ENCODE peak calls at places on chromosome 6, in seven cellular contexts. R, F, Q, D, A, W and P are unnamed samples.
A peak's percentile ranks its signal among the peaks of the same experiment; 100 is the strongest.

GRCh38 chr6:22330941-22331340 is 34.1 kb upstream of the PRL start:
- DNase-seq in R (no peak), F (no peak), Q (no peak), D (no peak), A (no peak), W (no peak), P (no peak)

GRCh38 chr6:74409447-74409846 is 713.4 kb downstream of the CD109 start:
- DNase-seq in R (peak; percentile 36), F (no peak), Q (peak; percentile 31), D (no peak), A (no peak), W (no peak), P (peak; percentile 73)

GRCh38 chr6:42729731-42730130 is 7.3 kb upstream of the PRPH2 start:
- DNase-seq in R (peak; percentile 28), F (no peak), Q (no peak), D (no peak), A (no peak), W (no peak), P (no peak)

GRCh38 chr6:118288355-118289124 is 259.6 kb upstream of the PLN start:
- DNase-seq in R (no peak), F (no peak), Q (no peak), D (no peak), A (no peak), W (no peak), P (no peak)

GRCh38 chr6:130765181-130765727 is 62.0 kb upstream of the SMLR1 start:
- DNase-seq in R (no peak), F (no peak), Q (no peak), D (no peak), A (no peak), W (no peak), P (no peak)

GRCh38 chr6:149855040-149855654 is 9.0 kb downstream of the LRP11 start:
- DNase-seq in R (peak; percentile 78), F (no peak), Q (peak; percentile 71), D (no peak), A (no peak), W (no peak), P (peak; percentile 90)

GRCh38 chr6:127923135-127923534 is 22.3 kb upstream of the THEMIS start:
- DNase-seq in R (no peak), F (no peak), Q (no peak), D (no peak), A (no peak), W (no peak), P (no peak)

GRCh38 chr6:25423358-25423757 is 144.2 kb downstream of the CARMIL1 start:
- DNase-seq in R (no peak), F (no peak), Q (no peak), D (no peak), A (no peak), W (no peak), P (no peak)

GRCh38 chr6:32194825-32195651 is 2.6 kb upstream of the GPSM3 start:
- DNase-seq in R (no peak), F (peak; percentile 45), Q (peak; percentile 57), D (no peak), A (no peak), W (no peak), P (peak; percentile 80)

GRCh38 chr6:107344981-107345380 is 114.4 kb downstream of the PDSS2 start:
- DNase-seq in R (no peak), F (no peak), Q (no peak), D (no peak), A (no peak), W (no peak), P (no peak)

GRCh38 chr6:158648682-158649131 is 1.1 kb upstream of the SYTL3 start:
- DNase-seq in R (no peak), F (no peak), Q (no peak), D (no peak), A (no peak), W (peak; percentile 83), P (no peak)

GRCh38 chr6:113684382-113684901 is 172.7 kb upstream of the MARCKS start:
- DNase-seq in R (peak; percentile 24), F (no peak), Q (no peak), D (no peak), A (no peak), W (no peak), P (peak; percentile 82)

GRCh38 chr6:30589754-30590358 is 18.6 kb downstream of the ABCF1 start:
- DNase-seq in R (no peak), F (no peak), Q (no peak), D (no peak), A (no peak), W (no peak), P (no peak)

GRCh38 chr6:135192256-135193174 is 11.4 kb downstream of the MYB start:
- DNase-seq in R (no peak), F (no peak), Q (no peak), D (peak; percentile 40), A (no peak), W (no peak), P (no peak)

GRCh38 chr6:168992696-168993185 is 260.9 kb downstream of the THBS2 start:
- DNase-seq in R (no peak), F (no peak), Q (no peak), D (no peak), A (no peak), W (no peak), P (no peak)

GRCh38 chr6:119351005-119351394 is 1.4 kb upstream of the MAN1A1 start:
- DNase-seq in R (no peak), F (peak; percentile 32), Q (peak; percentile 22), D (no peak), A (no peak), W (no peak), P (no peak)

DNA sequence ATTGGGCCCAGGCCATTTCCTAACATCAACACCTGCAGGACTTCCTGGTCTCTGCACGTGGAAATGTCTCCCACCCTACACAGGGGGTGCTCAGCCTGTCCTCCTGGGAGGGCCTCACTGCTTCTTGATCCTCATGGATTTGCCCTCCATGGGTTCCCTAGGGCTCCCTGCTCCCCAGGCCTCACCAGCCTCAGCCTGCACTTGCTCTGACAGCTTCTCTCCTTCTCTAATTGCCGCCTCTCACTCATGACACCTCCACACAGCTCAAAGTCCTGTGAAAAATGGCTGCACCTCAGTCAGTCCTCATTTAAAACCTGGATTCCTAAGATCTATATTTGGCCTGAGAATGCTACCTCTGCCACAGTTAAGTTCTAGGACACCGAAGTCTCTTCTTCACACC is 130.6 kb downstream of the PXDC1 start:
- DNase-seq in R (no peak), F (no peak), Q (no peak), D (no peak), A (no peak), W (no peak), P (no peak)
- TF ChIP-seq JUND in R (no peak), F (no peak), Q (no peak), D (no peak), A (no peak), W (no peak), P (no peak)

DNA sequence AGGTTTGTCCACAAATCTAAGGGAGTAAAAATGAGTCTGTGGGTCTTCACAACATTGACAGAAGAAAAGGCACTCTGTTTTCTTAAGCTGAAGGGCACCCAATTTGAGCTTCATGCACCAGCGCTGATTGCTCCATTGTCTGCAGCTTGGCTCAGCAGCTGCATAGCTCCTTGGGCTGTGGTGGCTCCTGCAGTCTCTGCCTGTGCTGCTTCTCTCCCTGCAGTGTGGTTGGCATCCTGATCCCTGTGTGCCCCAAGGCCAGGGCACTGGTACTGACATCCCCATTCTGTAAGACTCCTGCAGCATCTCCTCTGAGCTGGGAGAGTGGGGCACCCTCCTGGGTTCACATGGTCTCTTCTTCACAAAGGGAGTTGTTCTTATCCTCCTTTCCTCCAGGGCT is 83.2 kb upstream of the B3GAT2 start:
- DNase-seq in R (no peak), F (no peak), Q (no peak), D (no peak), A (no peak), W (no peak), P (no peak)
- TF ChIP-seq JUND in R (no peak), F (no peak), Q (no peak), D (no peak), A (no peak), W (no peak), P (no peak)

GRCh38 chr6:16746812-16747211 is 14.4 kb downstream of the ATXN1 start:
- DNase-seq in R (no peak), F (no peak), Q (no peak), D (no peak), A (no peak), W (no peak), P (no peak)
- TF ChIP-seq JUND in R (no peak), F (no peak), Q (no peak), D (no peak), A (no peak), W (no peak), P (no peak)

GRCh38 chr6:105851586-105851985 is 234.6 kb upstream of the PRDM1 start:
- DNase-seq in R (no peak), F (no peak), Q (no peak), D (no peak), A (no peak), W (no peak), P (no peak)
- TF ChIP-seq JUND in R (no peak), F (no peak), Q (no peak), D (no peak), A (no peak), W (no peak), P (no peak)